ENCODE peak calls at places on chromosomes 11 and 22, in six cellular contexts. O, Q, I, P, H and N are unnamed samples.

GRCh38 chr11:120536797-120537169 is 25.2 kb downstream of the GRIK4 start:
- DNase-seq in O (no peak), Q (no peak), I (no peak), P (no peak), H (no peak), N (no peak)

GRCh38 chr11:102676086-102676485 is 29.5 kb downstream of the MMP27 start:
- DNase-seq in O (no peak), Q (no peak), I (no peak), P (no peak), H (no peak), N (no peak)

GRCh38 chr11:45880772-45881570 is 4.5 kb upstream of the MAPK8IP1 start:
- DNase-seq in O (no peak), Q (no peak), I (no peak), P (no peak), H (no peak), N (no peak)

GRCh38 chr11:70581991-70582885 is 183.9 kb downstream of the CTTN start:
- DNase-seq in O (no peak), Q (no peak), I (no peak), P (no peak), H (no peak), N (no peak)

GRCh38 chr11:2691355-2691761 is 8.4 kb downstream of the KCNQ1OT1 start:
- DNase-seq in O (no peak), Q (no peak), I (no peak), P (no peak), H (no peak), N (no peak)

GRCh38 chr11:126146454-126147192 is 64.8 kb downstream of the RPUSD4 start:
- DNase-seq in O (no peak), Q (no peak), I (no peak), P (peak; percentile 29), H (no peak), N (no peak)

GRCh38 chr11:110507328-110507727 is 77.6 kb downstream of the FDX1 start:
- DNase-seq in O (no peak), Q (no peak), I (no peak), P (no peak), H (no peak), N (no peak)

GRCh38 chr11:119888119-119888518 is 159.1 kb upstream of the NECTIN1 start:
- DNase-seq in O (no peak), Q (no peak), I (no peak), P (no peak), H (no peak), N (no peak)

GRCh38 chr11:111833524-111833923 is 37.9 kb downstream of the ALG9 start:
- DNase-seq in O (no peak), Q (no peak), I (no peak), P (no peak), H (no peak), N (no peak)

GRCh38 chr11:32137263-32137662 is 46.4 kb downstream of the RCN1 start:
- DNase-seq in O (no peak), Q (no peak), I (no peak), P (no peak), H (no peak), N (no peak)

GRCh38 chr22:39259698-39260097 is 14.9 kb upstream of the PDGFB start:
- DNase-seq in O (no peak), Q (no peak), I (no peak), P (no peak), H (no peak), N (no peak)

GRCh38 chr11:2293396-2294339 is 8.1 kb downstream of the C11orf21 start:
- DNase-seq in O (peak; percentile 4), Q (no peak), I (no peak), P (no peak), H (peak; percentile 18), N (no peak)

GRCh38 chr11:133659542-133660201 is 127.4 kb upstream of the OPCML start:
- DNase-seq in O (no peak), Q (no peak), I (no peak), P (no peak), H (no peak), N (no peak)

GRCh38 chr11:6681949-6682348 is 1.2 kb downstream of the MRPL17 start:
- DNase-seq in O (peak; percentile 7), Q (no peak), I (no peak), P (peak; percentile 64), H (no peak), N (no peak)

GRCh38 chr11:944711-945470 is 19.2 kb downstream of the AP2A2 start:
- DNase-seq in O (no peak), Q (no peak), I (no peak), P (no peak), H (no peak), N (no peak)

GRCh38 chr11:96090711-96091110 is 166.8 kb upstream of the MTMR2 start:
- DNase-seq in O (no peak), Q (no peak), I (no peak), P (no peak), H (no peak), N (no peak)

GRCh38 chr11:110366234-110366633 is 63.5 kb upstream of the FDX1 start:
- DNase-seq in O (no peak), Q (no peak), I (no peak), P (no peak), H (no peak), N (no peak)

GRCh38 chr11:121298770-121299169 is 6.2 kb downstream of the SC5D start:
- DNase-seq in O (no peak), Q (no peak), I (no peak), P (no peak), H (no peak), N (no peak)

GRCh38 chr11:17768547-17768946 is 34.0 kb downstream of the KCNC1 start:
- DNase-seq in O (no peak), Q (no peak), I (no peak), P (no peak), H (no peak), N (no peak)

GRCh38 chr11:103773059-103773458 is 263.4 kb upstream of the DDI1 start:
- DNase-seq in O (no peak), Q (no peak), I (no peak), P (no peak), H (no peak), N (no peak)

GRCh38 chr11:70796601-70797000 is 398.3 kb downstream of the CTTN start:
- DNase-seq in O (no peak), Q (no peak), I (no peak), P (no peak), H (no peak), N (no peak)

GRCh38 chr22:25602924-25603323 is 38.4 kb downstream of the GRK3 start:
- DNase-seq in O (no peak), Q (no peak), I (no peak), P (no peak), H (no peak), N (no peak)

GRCh38 chr11:119368121-119369034 is 13.1 kb downstream of the USP2 start:
- DNase-seq in O (no peak), Q (no peak), I (no peak), P (no peak), H (no peak), N (no peak)

GRCh38 chr11:36165638-36166389 is 123.4 kb downstream of the COMMD9 start:
- DNase-seq in O (no peak), Q (no peak), I (no peak), P (no peak), H (no peak), N (no peak)

GRCh38 chr11:129590753-129591475 is 215.3 kb downstream of the BARX2 start:
- DNase-seq in O (no peak), Q (no peak), I (no peak), P (no peak), H (no peak), N (no peak)

GRCh38 chr22:48167238-48167637 is 1404.8 kb downstream of the TBC1D22A start:
- DNase-seq in O (no peak), Q (no peak), I (no peak), P (peak; percentile 63), H (no peak), N (no peak)

GRCh38 chr11:3166268-3167142 is 1.4 kb upstream of the OSBPL5 start:
- DNase-seq in O (no peak), Q (no peak), I (no peak), P (peak; percentile 31), H (peak; percentile 17), N (no peak)

GRCh38 chr11:126817096-126817495 is 183.5 kb downstream of the KIRREL3 start:
- DNase-seq in O (no peak), Q (no peak), I (no peak), P (no peak), H (no peak), N (no peak)

GRCh38 chr22:23677701-23677995 is 13.2 kb upstream of the RGL4 start:
- DNase-seq in O (no peak), Q (no peak), I (no peak), P (no peak), H (no peak), N (no peak)

GRCh38 chr22:24728790-24729637 is 45.5 kb downstream of the PIWIL3 start:
- DNase-seq in O (peak; percentile 33), Q (no peak), I (no peak), P (peak; percentile 91), H (no peak), N (no peak)

GRCh38 chr11:35763772-35764171 is 101.2 kb downstream of the TRIM44 start:
- DNase-seq in O (no peak), Q (no peak), I (no peak), P (no peak), H (no peak), N (no peak)

GRCh38 chr11:125001849-125002248 is 47.8 kb downstream of the CCDC15 start:
- DNase-seq in O (no peak), Q (no peak), I (no peak), P (no peak), H (no peak), N (no peak)

GRCh38 chr11:115208808-115209259 is 295.4 kb downstream of the CADM1 start:
- DNase-seq in O (no peak), Q (no peak), I (no peak), P (no peak), H (no peak), N (no peak)

GRCh38 chr22:20740222-20740951 is 33.5 kb upstream of the SERPIND1 start:
- DNase-seq in O (no peak), Q (no peak), I (no peak), P (no peak), H (no peak), N (no peak)

GRCh38 chr11:73140213-73141030 is 1.7 kb downstream of the FCHSD2 start:
- DNase-seq in O (peak; percentile 37), Q (no peak), I (no peak), P (peak; percentile 23), H (peak; percentile 30), N (no peak)

GRCh38 chr11:92277871-92278270 is 53.3 kb downstream of the FAT3 start:
- DNase-seq in O (no peak), Q (no peak), I (no peak), P (no peak), H (no peak), N (no peak)

GRCh38 chr22:44455963-44456358 is 42.1 kb downstream of the RTL6 start:
- DNase-seq in O (no peak), Q (no peak), I (no peak), P (no peak), H (no peak), N (no peak)

GRCh38 chr11:112291191-112291590 is 30.5 kb upstream of the PLET1 start:
- DNase-seq in O (no peak), Q (no peak), I (no peak), P (no peak), H (no peak), N (no peak)